ENCODE peak calls at places on chromosomes 5 and 9, in seven cellular contexts. One of them, this sample, is unnamed.

GRCh38 chr5:43209060-43209459 is 17.0 kb downstream of the NIM1K start:
- DNase-seq in stomach: no peak
- DNase-seq in HepG2: no peak
- DNase-seq in H1: no peak
- DNase-seq in breast epithelium: no peak
- DNase-seq in HCT116: no peak
- DNase-seq in esophagus muscularis mucosa: no peak
- DNase-seq in this sample: no peak

GRCh38 chr5:172862165-172862801 is 28.2 kb downstream of the ERGIC1 start:
- DNase-seq in stomach: no peak
- DNase-seq in H1: no peak
- DNase-seq in HCT116: no peak
- DNase-seq in esophagus muscularis mucosa: no peak
- DNase-seq in breast epithelium: no peak
- DNase-seq in HepG2: no peak
- DNase-seq in this sample: no peak

GRCh38 chr5:66796306-66797292 is 200.4 kb downstream of the MAST4 start:
- DNase-seq in esophagus muscularis mucosa: no peak
- DNase-seq in stomach: no peak
- DNase-seq in HepG2: no peak
- DNase-seq in breast epithelium: no peak
- DNase-seq in HCT116: no peak
- DNase-seq in H1: no peak
- DNase-seq in this sample: no peak

GRCh38 chr9:92620870-92621269 is 49.1 kb downstream of the IPPK start:
- DNase-seq in breast epithelium: no peak
- DNase-seq in H1: no peak
- DNase-seq in esophagus muscularis mucosa: no peak
- DNase-seq in HepG2: no peak
- DNase-seq in HCT116: no peak
- DNase-seq in stomach: no peak
- DNase-seq in this sample: no peak

GRCh38 chr5:68465133-68465532 is 249.6 kb downstream of the PIK3R1 start:
- DNase-seq in esophagus muscularis mucosa: no peak
- DNase-seq in HepG2: no peak
- DNase-seq in HCT116: no peak
- DNase-seq in stomach: no peak
- DNase-seq in H1: no peak
- DNase-seq in breast epithelium: no peak
- DNase-seq in this sample: no peak

GRCh38 chr5:92163906-92164305 is 780.8 kb upstream of the ARRDC3 start:
- DNase-seq in stomach: no peak
- DNase-seq in breast epithelium: no peak
- DNase-seq in H1: no peak
- DNase-seq in HCT116: no peak
- DNase-seq in HepG2: no peak
- DNase-seq in esophagus muscularis mucosa: no peak
- DNase-seq in this sample: no peak

GRCh38 chr9:19101203-19101602 is 1.5 kb downstream of the HAUS6 start:
- DNase-seq in H1: no peak
- DNase-seq in stomach: no peak
- DNase-seq in breast epithelium: no peak
- DNase-seq in HepG2: no peak
- DNase-seq in esophagus muscularis mucosa: no peak
- DNase-seq in HCT116: no peak
- DNase-seq in this sample: no peak

GRCh38 chr9:70142101-70142500 is 98.5 kb downstream of the MAMDC2 start:
- DNase-seq in HCT116: no peak
- DNase-seq in H1: no peak
- DNase-seq in esophagus muscularis mucosa: no peak
- DNase-seq in HepG2: no peak
- DNase-seq in breast epithelium: no peak
- DNase-seq in stomach: no peak
- DNase-seq in this sample: no peak

GRCh38 chr5:33398501-33398900 is 42.3 kb upstream of the TARS1 start:
- DNase-seq in breast epithelium: no peak
- DNase-seq in HCT116: no peak
- DNase-seq in stomach: no peak
- DNase-seq in H1: no peak
- DNase-seq in HepG2: no peak
- DNase-seq in esophagus muscularis mucosa: no peak
- DNase-seq in this sample: no peak

GRCh38 chr5:111681791-111682190 is 75.2 kb downstream of the NREP start:
- DNase-seq in HepG2: no peak
- DNase-seq in HCT116: no peak
- DNase-seq in esophagus muscularis mucosa: peak
- DNase-seq in H1: no peak
- DNase-seq in stomach: no peak
- DNase-seq in breast epithelium: no peak
- DNase-seq in this sample: no peak

GRCh38 chr9:92324889-92325268 is 271 bp downstream of the NOL8 start:
- DNase-seq in stomach: no peak
- DNase-seq in H1: no peak
- DNase-seq in breast epithelium: no peak
- DNase-seq in HepG2: no peak
- DNase-seq in esophagus muscularis mucosa: peak
- DNase-seq in HCT116: no peak
- DNase-seq in this sample: no peak

GRCh38 chr5:59317023-59317771 is 576.3 kb downstream of the PDE4D start:
- DNase-seq in HCT116: no peak
- DNase-seq in breast epithelium: no peak
- DNase-seq in HepG2: no peak
- DNase-seq in esophagus muscularis mucosa: no peak
- DNase-seq in H1: no peak
- DNase-seq in stomach: no peak
- DNase-seq in this sample: peak

DNA sequence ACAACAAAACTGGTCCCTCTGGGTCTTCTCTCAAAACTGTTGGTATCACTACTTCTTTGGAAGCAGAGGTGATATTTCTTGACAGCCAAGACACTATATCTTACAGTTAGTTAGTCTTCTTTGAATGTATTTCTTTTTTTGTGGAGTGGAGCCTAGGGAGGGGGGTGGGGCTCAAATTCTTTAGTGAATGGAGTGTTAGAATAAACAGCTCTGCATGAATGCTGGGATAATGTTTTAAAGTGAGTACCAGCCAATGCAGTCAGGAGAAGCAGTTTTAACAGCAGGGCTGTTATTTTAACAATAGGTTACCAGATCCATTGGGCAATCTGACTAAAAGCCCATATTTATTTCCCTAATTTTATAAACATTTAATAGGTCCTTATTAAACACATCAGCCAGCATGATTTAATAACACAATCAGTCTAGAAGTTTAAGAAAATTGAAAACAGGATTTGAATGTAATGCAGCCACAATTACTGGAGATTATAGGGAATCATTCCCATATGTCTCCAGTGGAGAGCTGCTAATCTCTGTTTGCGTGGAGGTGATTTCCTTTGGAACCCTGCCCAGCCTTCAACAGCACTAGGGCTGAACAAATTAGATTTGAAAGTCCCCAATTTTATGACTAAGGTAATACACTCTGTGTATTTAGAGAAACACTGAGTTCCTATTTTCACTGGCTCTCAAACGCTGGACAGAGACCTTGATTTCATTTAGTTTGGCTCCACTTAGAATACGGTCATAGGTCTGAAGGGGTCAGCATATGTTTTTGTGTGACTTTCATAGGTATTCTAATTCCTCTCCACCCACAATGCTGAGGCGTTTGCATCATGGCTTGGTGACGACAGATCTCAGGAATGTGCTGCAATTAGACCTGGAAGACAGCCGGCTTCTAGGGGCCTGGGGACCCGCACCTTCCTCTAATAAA is 508.5 kb downstream of the EBF1 start:
- DNase-seq in H1: no peak
- DNase-seq in stomach: no peak
- DNase-seq in HCT116: no peak
- DNase-seq in breast epithelium: no peak
- DNase-seq in esophagus muscularis mucosa: no peak
- DNase-seq in HepG2: no peak
- DNase-seq in this sample: peak
- TF ChIP-seq POLR2AphosphoS5 in H1: no peak
- TF ChIP-seq POLR2AphosphoS5 in stomach: no peak
- TF ChIP-seq POLR2AphosphoS5 in HCT116: no peak
- TF ChIP-seq POLR2AphosphoS5 in breast epithelium: no peak
- TF ChIP-seq POLR2AphosphoS5 in esophagus muscularis mucosa: no peak
- TF ChIP-seq POLR2AphosphoS5 in HepG2: no peak
- TF ChIP-seq POLR2AphosphoS5 in this sample: no peak

GRCh38 chr5:76403713-76403962 is 553 bp downstream of the IQGAP2 start:
- DNase-seq in HepG2: no peak
- DNase-seq in breast epithelium: no peak
- DNase-seq in esophagus muscularis mucosa: no peak
- DNase-seq in H1: no peak
- DNase-seq in stomach: no peak
- DNase-seq in HCT116: no peak
- DNase-seq in this sample: peak
- TF ChIP-seq CTCF in HepG2: peak
- TF ChIP-seq CTCF in breast epithelium: no peak
- TF ChIP-seq CTCF in esophagus muscularis mucosa: no peak
- TF ChIP-seq CTCF in H1: peak
- TF ChIP-seq CTCF in stomach: no peak
- TF ChIP-seq CTCF in HCT116: no peak
- TF ChIP-seq CTCF in this sample: peak

DNA sequence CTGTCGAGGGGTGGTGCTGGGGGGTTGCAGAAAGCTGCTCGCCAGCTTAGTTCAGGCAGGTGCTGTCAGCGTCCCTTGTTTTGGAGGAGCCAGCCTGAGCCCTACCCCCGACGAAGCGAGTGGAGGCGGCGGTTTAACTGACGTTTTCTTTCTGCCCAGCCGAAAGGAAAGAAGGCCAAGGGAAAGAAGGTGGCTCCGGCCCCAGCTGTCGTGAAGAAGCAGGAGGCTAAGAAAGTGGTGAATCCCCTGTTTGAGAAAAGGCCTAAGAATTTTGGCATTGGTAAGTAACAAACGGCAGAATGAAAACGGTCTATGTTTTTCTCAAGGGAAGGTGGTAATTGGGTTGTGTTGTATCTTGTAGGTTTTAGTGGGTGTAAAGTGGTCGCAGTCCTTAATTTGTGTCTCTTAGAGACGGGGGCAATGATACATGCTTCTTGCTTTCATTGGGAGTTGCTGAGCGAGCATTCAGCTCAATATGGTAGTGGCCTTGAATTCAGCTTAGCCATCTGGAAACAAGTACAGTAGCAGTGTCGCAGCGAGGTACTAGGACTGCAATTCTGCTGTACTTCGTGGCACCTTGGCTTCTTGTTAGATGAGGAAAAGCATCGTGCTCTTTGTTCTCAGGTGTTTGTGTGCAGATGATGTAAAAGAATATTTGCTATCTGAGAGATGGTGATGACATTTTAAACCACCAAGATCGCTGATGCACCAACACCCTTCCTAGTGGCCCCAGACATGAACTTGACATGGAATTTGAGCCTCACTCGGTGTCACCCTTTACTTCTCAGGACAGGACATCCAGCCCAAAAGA is 950 bp downstream of the RPL7A start:
- DNase-seq in breast epithelium: no peak
- DNase-seq in esophagus muscularis mucosa: no peak
- DNase-seq in HCT116: no peak
- DNase-seq in HepG2: no peak
- DNase-seq in stomach: no peak
- DNase-seq in H1: no peak
- DNase-seq in this sample: no peak
- TF ChIP-seq POLR2A in breast epithelium: no peak
- TF ChIP-seq POLR2A in esophagus muscularis mucosa: no peak
- TF ChIP-seq POLR2A in HCT116: no peak
- TF ChIP-seq POLR2A in HepG2: peak
- TF ChIP-seq POLR2A in stomach: no peak
- TF ChIP-seq POLR2A in H1: no peak
- TF ChIP-seq POLR2A in this sample: no peak

GRCh38 chr9:130561056-130561455 is 18.3 kb upstream of the FUBP3 start:
- DNase-seq in breast epithelium: no peak
- DNase-seq in H1: no peak
- DNase-seq in HCT116: no peak
- DNase-seq in stomach: no peak
- DNase-seq in esophagus muscularis mucosa: no peak
- DNase-seq in HepG2: no peak
- DNase-seq in this sample: peak
- TF ChIP-seq POLR2AphosphoS5 in breast epithelium: no peak
- TF ChIP-seq POLR2AphosphoS5 in H1: no peak
- TF ChIP-seq POLR2AphosphoS5 in HCT116: no peak
- TF ChIP-seq POLR2AphosphoS5 in stomach: no peak
- TF ChIP-seq POLR2AphosphoS5 in esophagus muscularis mucosa: no peak
- TF ChIP-seq POLR2AphosphoS5 in HepG2: no peak
- TF ChIP-seq POLR2AphosphoS5 in this sample: no peak

GRCh38 chr5:73985145-73985544 is 359.1 kb downstream of the ARHGEF28 start:
- DNase-seq in breast epithelium: no peak
- DNase-seq in H1: no peak
- DNase-seq in HepG2: peak
- DNase-seq in esophagus muscularis mucosa: peak
- DNase-seq in HCT116: peak
- DNase-seq in stomach: no peak
- DNase-seq in this sample: no peak
- TF ChIP-seq CTCF in breast epithelium: no peak
- TF ChIP-seq CTCF in H1: peak
- TF ChIP-seq CTCF in HepG2: peak
- TF ChIP-seq CTCF in esophagus muscularis mucosa: no peak
- TF ChIP-seq CTCF in HCT116: peak
- TF ChIP-seq CTCF in stomach: no peak
- TF ChIP-seq CTCF in this sample: no peak

GRCh38 chr9:129823934-129824601 is at the start of gene TOR1A:
- DNase-seq in HCT116: peak
- DNase-seq in HepG2: peak
- DNase-seq in breast epithelium: peak
- DNase-seq in esophagus muscularis mucosa: peak
- DNase-seq in H1: peak
- DNase-seq in stomach: peak
- DNase-seq in this sample: peak
- TF ChIP-seq POLR2A in HCT116: peak
- TF ChIP-seq POLR2A in HepG2: peak
- TF ChIP-seq POLR2A in breast epithelium: peak
- TF ChIP-seq POLR2A in esophagus muscularis mucosa: peak
- TF ChIP-seq POLR2A in H1: peak
- TF ChIP-seq POLR2A in stomach: no peak
- TF ChIP-seq POLR2A in this sample: peak

This sample was measured in prostate gland.